ENCODE peak calls at places on chromosomes 6 and 20, in five cellular contexts. One of them, this sample, is unnamed. For H3K36me3, the result is how much of the 10 kb centered on the place peaks cover.

GRCh38 chr20:63664861-63665594 is 6.9 kb downstream of the RTEL1 start:
- DNase-seq in heart right ventricle: no peak
- DNase-seq in heart left ventricle: no peak
- DNase-seq in uterus: no peak
- DNase-seq in pancreas: no peak
- DNase-seq in this sample: no peak

GRCh38 chr20:21147593-21147992 is 21.7 kb downstream of the KIZ start:
- DNase-seq in heart right ventricle: no peak
- DNase-seq in heart left ventricle: no peak
- DNase-seq in uterus: no peak
- DNase-seq in pancreas: no peak
- DNase-seq in this sample: no peak

GRCh38 chr20:35568645-35569044 is 26.8 kb downstream of the ERGIC3 start:
- DNase-seq in heart right ventricle: no peak
- DNase-seq in heart left ventricle: no peak
- DNase-seq in uterus: no peak
- DNase-seq in pancreas: no peak
- DNase-seq in this sample: no peak

GRCh38 chr6:89184344-89184743 is 32.8 kb downstream of the GABRR1 start:
- DNase-seq in heart right ventricle: no peak
- DNase-seq in heart left ventricle: no peak
- DNase-seq in uterus: no peak
- DNase-seq in pancreas: no peak
- DNase-seq in this sample: no peak

GRCh38 chr20:58485326-58485725 is 29.9 kb downstream of the APCDD1L start:
- DNase-seq in heart right ventricle: no peak
- DNase-seq in heart left ventricle: no peak
- DNase-seq in uterus: no peak
- DNase-seq in pancreas: no peak
- DNase-seq in this sample: no peak

GRCh38 chr20:55515831-55516230 is 489.5 kb downstream of the CBLN4 start:
- DNase-seq in heart right ventricle: no peak
- DNase-seq in heart left ventricle: no peak
- DNase-seq in uterus: no peak
- DNase-seq in pancreas: no peak
- DNase-seq in this sample: no peak

GRCh38 chr6:111038534-111039252 is 48.6 kb upstream of the SLC16A10 start:
- DNase-seq in heart right ventricle: no peak
- DNase-seq in heart left ventricle: no peak
- DNase-seq in uterus: no peak
- DNase-seq in pancreas: no peak
- DNase-seq in this sample: no peak

GRCh38 chr6:98657764-98658163 is 176.6 kb upstream of the POU3F2 start:
- DNase-seq in heart right ventricle: no peak
- DNase-seq in heart left ventricle: no peak
- DNase-seq in uterus: no peak
- DNase-seq in pancreas: no peak
- DNase-seq in this sample: no peak

GRCh38 chr20:384723-385122 is 4.2 kb downstream of the TRIB3 start:
- DNase-seq in heart right ventricle: no peak
- DNase-seq in heart left ventricle: no peak
- DNase-seq in uterus: no peak
- DNase-seq in pancreas: no peak
- DNase-seq in this sample: no peak
- H3K36me3 ChIP-seq in heart right ventricle: under half
- H3K36me3 ChIP-seq in heart left ventricle: under half
- H3K36me3 ChIP-seq in uterus: under half
- H3K36me3 ChIP-seq in pancreas: under half
- H3K36me3 ChIP-seq in this sample: under half

GRCh38 chr6:3283241-3283640 is 24.5 kb downstream of the PSMG4 start:
- DNase-seq in heart right ventricle: no peak
- DNase-seq in heart left ventricle: no peak
- DNase-seq in uterus: peak
- DNase-seq in pancreas: no peak
- DNase-seq in this sample: no peak

GRCh38 chr6:3283641-3284435 is 25.1 kb downstream of the PSMG4 start:
- DNase-seq in heart right ventricle: no peak
- DNase-seq in heart left ventricle: no peak
- DNase-seq in uterus: peak
- DNase-seq in pancreas: no peak
- DNase-seq in this sample: no peak

GRCh38 chr6:3281669-3282460 is 23.1 kb downstream of the PSMG4 start:
- DNase-seq in heart right ventricle: no peak
- DNase-seq in heart left ventricle: no peak
- DNase-seq in uterus: peak
- DNase-seq in pancreas: no peak
- DNase-seq in this sample: no peak

GRCh38 chr6:3280866-3281465 is 22.2 kb downstream of the PSMG4 start:
- DNase-seq in heart right ventricle: no peak
- DNase-seq in heart left ventricle: no peak
- DNase-seq in uterus: peak
- DNase-seq in pancreas: no peak
- DNase-seq in this sample: peak

GRCh38 chr6:3282461-3283236 is 23.9 kb downstream of the PSMG4 start:
- DNase-seq in heart right ventricle: no peak
- DNase-seq in heart left ventricle: no peak
- DNase-seq in uterus: peak
- DNase-seq in pancreas: no peak
- DNase-seq in this sample: peak
- H3K4me3 ChIP-seq in heart right ventricle: no peak
- H3K4me3 ChIP-seq in heart left ventricle: no peak
- H3K4me3 ChIP-seq in uterus: no peak
- H3K4me3 ChIP-seq in pancreas: no peak
- H3K4me3 ChIP-seq in this sample: no peak

DNA sequence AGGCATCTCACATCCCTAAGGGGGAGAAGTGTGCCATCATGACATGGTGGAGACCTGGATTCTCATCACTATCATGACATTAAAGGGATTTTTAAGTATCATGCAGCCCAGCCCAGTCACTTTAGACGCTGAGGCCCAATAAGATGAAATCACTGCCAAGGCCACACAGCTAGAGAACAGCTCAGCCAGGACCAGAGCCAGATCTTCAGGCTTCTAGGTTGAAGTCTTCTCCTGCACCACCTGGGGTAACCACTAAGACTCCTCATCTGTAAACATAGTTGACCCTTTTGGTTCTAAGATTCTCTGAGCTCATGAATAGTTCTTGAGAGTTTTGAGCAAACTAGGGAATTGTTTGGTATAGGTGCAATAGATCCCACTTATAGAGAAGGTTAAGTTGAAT is 125.1 kb downstream of the TCP11 start:
- DNase-seq in heart right ventricle: no peak
- DNase-seq in heart left ventricle: no peak
- DNase-seq in uterus: no peak
- DNase-seq in pancreas: no peak
- DNase-seq in this sample: no peak
- H3K27ac ChIP-seq in heart right ventricle: peak
- H3K27ac ChIP-seq in heart left ventricle: peak
- H3K27ac ChIP-seq in uterus: peak
- H3K27ac ChIP-seq in pancreas: no peak
- H3K27ac ChIP-seq in this sample: no peak

GRCh38 chr20:33753763-33754162 is 22.0 kb downstream of the ZNF341 start:
- DNase-seq in heart right ventricle: no peak
- DNase-seq in heart left ventricle: no peak
- DNase-seq in uterus: no peak
- DNase-seq in pancreas: no peak
- DNase-seq in this sample: no peak

GRCh38 chr20:33753143-33753542 is 21.3 kb downstream of the ZNF341 start:
- DNase-seq in heart right ventricle: no peak
- DNase-seq in heart left ventricle: no peak
- DNase-seq in uterus: no peak
- DNase-seq in pancreas: no peak
- DNase-seq in this sample: no peak

GRCh38 chr20:33757458-33757857 is 25.7 kb downstream of the ZNF341 start:
- DNase-seq in heart right ventricle: no peak
- DNase-seq in heart left ventricle: no peak
- DNase-seq in uterus: no peak
- DNase-seq in pancreas: no peak
- DNase-seq in this sample: no peak

GRCh38 chr20:33761698-33762250 is 30.0 kb downstream of the ZNF341 start:
- DNase-seq in heart right ventricle: no peak
- DNase-seq in heart left ventricle: no peak
- DNase-seq in uterus: no peak
- DNase-seq in pancreas: no peak
- DNase-seq in this sample: no peak

GRCh38 chr20:33757046-33757445 is 25.2 kb downstream of the ZNF341 start:
- DNase-seq in heart right ventricle: no peak
- DNase-seq in heart left ventricle: no peak
- DNase-seq in uterus: no peak
- DNase-seq in pancreas: no peak
- DNase-seq in this sample: no peak
- H3K36me3 ChIP-seq in heart right ventricle: under half
- H3K36me3 ChIP-seq in heart left ventricle: under half
- H3K36me3 ChIP-seq in uterus: under half
- H3K36me3 ChIP-seq in pancreas: under half
- H3K36me3 ChIP-seq in this sample: under half

GRCh38 chr20:17683218-17684076 is 1.4 kb upstream of the RRBP1 start:
- DNase-seq in heart right ventricle: no peak
- DNase-seq in heart left ventricle: no peak
- DNase-seq in uterus: no peak
- DNase-seq in pancreas: no peak
- DNase-seq in this sample: no peak
- H3K4me3 ChIP-seq in heart right ventricle: no peak
- H3K4me3 ChIP-seq in heart left ventricle: no peak
- H3K4me3 ChIP-seq in uterus: no peak
- H3K4me3 ChIP-seq in pancreas: peak
- H3K4me3 ChIP-seq in this sample: no peak

GRCh38 chr6:33613146-33613793 is 7.9 kb upstream of the ITPR3 start:
- DNase-seq in heart right ventricle: no peak
- DNase-seq in heart left ventricle: no peak
- DNase-seq in uterus: no peak
- DNase-seq in pancreas: peak
- DNase-seq in this sample: no peak
- H3K27ac ChIP-seq in heart right ventricle: no peak
- H3K27ac ChIP-seq in heart left ventricle: no peak
- H3K27ac ChIP-seq in uterus: no peak
- H3K27ac ChIP-seq in pancreas: no peak
- H3K27ac ChIP-seq in this sample: no peak

GRCh38 chr20:37193226-37193625 is 13.9 kb upstream of the MROH8 start:
- DNase-seq in heart right ventricle: no peak
- DNase-seq in heart left ventricle: no peak
- DNase-seq in uterus: no peak
- DNase-seq in pancreas: no peak
- DNase-seq in this sample: no peak
- H3K36me3 ChIP-seq in heart right ventricle: under half
- H3K36me3 ChIP-seq in heart left ventricle: under half
- H3K36me3 ChIP-seq in uterus: under half
- H3K36me3 ChIP-seq in pancreas: under half
- H3K36me3 ChIP-seq in this sample: under half

GRCh38 chr6:95574811-95575210 is 2.5 kb upstream of the MANEA start:
- DNase-seq in heart right ventricle: no peak
- DNase-seq in heart left ventricle: no peak
- DNase-seq in uterus: no peak
- DNase-seq in pancreas: no peak
- DNase-seq in this sample: no peak
- H3K4me3 ChIP-seq in heart right ventricle: no peak
- H3K4me3 ChIP-seq in heart left ventricle: no peak
- H3K4me3 ChIP-seq in uterus: no peak
- H3K4me3 ChIP-seq in pancreas: no peak
- H3K4me3 ChIP-seq in this sample: no peak

DNA sequence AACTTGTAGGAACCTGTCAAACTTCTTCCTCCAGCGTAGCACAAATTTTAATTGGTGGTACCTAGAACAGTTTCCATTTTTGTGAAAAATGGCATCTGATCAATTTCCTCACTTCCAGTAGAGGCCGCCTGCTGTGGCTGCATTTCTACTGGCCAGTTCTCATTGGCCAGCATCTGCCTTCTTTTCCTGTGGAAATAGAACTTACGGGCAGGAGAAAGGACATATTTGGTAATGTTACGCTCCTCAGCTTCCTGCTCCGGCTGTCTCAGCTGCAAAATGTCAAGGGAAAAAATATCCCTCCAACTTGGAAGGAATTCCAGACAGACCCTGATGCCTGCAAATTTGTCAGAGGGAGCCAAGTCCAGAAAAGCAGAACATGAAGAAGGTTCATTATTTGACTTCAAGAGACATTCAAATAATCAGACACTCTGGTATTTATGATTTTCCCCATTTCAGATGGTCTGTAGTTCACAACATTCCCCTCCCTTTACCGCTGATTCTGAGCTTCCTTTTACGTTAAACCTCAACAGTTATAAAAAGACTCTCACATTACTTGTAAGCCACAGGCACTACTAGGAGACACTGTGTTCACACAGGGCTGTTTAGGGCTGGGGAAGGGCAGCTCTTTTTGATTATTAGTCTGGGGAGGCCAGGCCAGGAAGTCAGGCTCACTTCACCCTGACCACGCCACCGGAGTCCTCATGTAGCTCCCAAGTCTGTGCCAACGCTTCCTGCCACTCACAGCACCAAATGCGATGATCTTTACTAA is 179.5 kb upstream of the CCN2 start:
- DNase-seq in heart right ventricle: peak
- DNase-seq in heart left ventricle: peak
- DNase-seq in uterus: peak
- DNase-seq in pancreas: no peak
- DNase-seq in this sample: no peak
- H3K27ac ChIP-seq in heart right ventricle: peak
- H3K27ac ChIP-seq in heart left ventricle: peak
- H3K27ac ChIP-seq in uterus: peak
- H3K27ac ChIP-seq in pancreas: peak
- H3K27ac ChIP-seq in this sample: peak

GRCh38 chr6:71138416-71138815 is 150.2 kb upstream of the OGFRL1 start:
- DNase-seq in heart right ventricle: no peak
- DNase-seq in heart left ventricle: no peak
- DNase-seq in uterus: no peak
- DNase-seq in pancreas: no peak
- DNase-seq in this sample: no peak

GRCh38 chr6:71139249-71139648 is 149.4 kb upstream of the OGFRL1 start:
- DNase-seq in heart right ventricle: no peak
- DNase-seq in heart left ventricle: no peak
- DNase-seq in uterus: no peak
- DNase-seq in pancreas: no peak
- DNase-seq in this sample: no peak

GRCh38 chr6:71134929-71135642 is 153.5 kb upstream of the OGFRL1 start:
- DNase-seq in heart right ventricle: no peak
- DNase-seq in heart left ventricle: no peak
- DNase-seq in uterus: no peak
- DNase-seq in pancreas: no peak
- DNase-seq in this sample: no peak
- H3K36me3 ChIP-seq in heart right ventricle: under half
- H3K36me3 ChIP-seq in heart left ventricle: under half
- H3K36me3 ChIP-seq in uterus: under half
- H3K36me3 ChIP-seq in pancreas: under half
- H3K36me3 ChIP-seq in this sample: under half

This sample was measured in Peyer's patch.